ENCODE peak calls at places on chromosomes 2 and 18, in eight cellular contexts. Y is PC-3, D is NT2/D1, L is fibroblast of lung, B is HepG2, N is endodermal cell, I is adipocyte, Q is IMR-90. U is an unnamed sample.

GRCh38 chr2:231455222-231455621 is 9.1 kb downstream of the NCL start:
- DNase-seq in N (no peak), Y (no peak), L (no peak), B (no peak), I (no peak), D (no peak), Q (no peak), U (no peak)

GRCh38 chr2:219368690-219369108 is 19.0 kb downstream of the DNPEP start:
- DNase-seq in Q (peak), N (no peak), D (no peak), Y (peak), B (no peak), I (peak), L (peak), U (no peak)

GRCh38 chr2:182949052-182949451 is 82.6 kb upstream of the FRZB start:
- DNase-seq in I (no peak), N (no peak), B (no peak), D (no peak), Y (no peak), Q (no peak), L (no peak), U (no peak)

GRCh38 chr2:8984152-8984551 is 19.3 kb downstream of the MBOAT2 start:
- DNase-seq in L (peak), Q (no peak), N (no peak), D (no peak), Y (no peak), I (peak), B (no peak), U (no peak)

GRCh38 chr2:144550084-144550483 is 30.2 kb upstream of the ZEB2 start:
- DNase-seq in Q (no peak), L (no peak), D (no peak), I (no peak), B (no peak), Y (no peak), N (no peak), U (no peak)

GRCh38 chr2:69554981-69555380 is 88.6 kb downstream of the AAK1 start:
- DNase-seq in N (no peak), I (no peak), Y (no peak), B (no peak), Q (no peak), D (no peak), L (no peak), U (no peak)

GRCh38 chr2:74511104-74511989 is 2.9 kb upstream of the TLX2 start:
- DNase-seq in L (peak), I (peak), N (no peak), Q (peak), Y (peak), B (no peak), D (no peak), U (no peak)

GRCh38 chr18:61955644-61956043 is 62.8 kb upstream of the RNF152 start:
- DNase-seq in I (no peak), N (no peak), Y (no peak), B (no peak), D (no peak), Q (no peak), L (no peak), U (no peak)

GRCh38 chr2:48715042-48715899 is 40.3 kb downstream of the LHCGR start:
- DNase-seq in L (peak), Q (peak), B (no peak), N (no peak), I (peak), Y (no peak), D (no peak), U (no peak)

GRCh38 chr2:12047761-12048160 is 301.3 kb downstream of the LPIN1 start:
- DNase-seq in L (no peak), Q (no peak), D (no peak), B (no peak), Y (no peak), I (no peak), N (no peak), U (no peak)

GRCh38 chr2:12052771-12053170 is 306.3 kb downstream of the LPIN1 start:
- DNase-seq in Q (no peak), D (no peak), B (no peak), N (no peak), L (no peak), Y (peak), I (no peak), U (no peak)

GRCh38 chr2:12048551-12048950 is 302.1 kb downstream of the LPIN1 start:
- DNase-seq in Q (no peak), N (peak), Y (no peak), D (no peak), I (no peak), B (no peak), L (no peak), U (peak)

GRCh38 chr2:12051831-12052230 is 305.4 kb downstream of the LPIN1 start:
- DNase-seq in L (peak), I (peak), Y (peak), B (no peak), D (no peak), Q (peak), N (no peak), U (no peak)

DNA sequence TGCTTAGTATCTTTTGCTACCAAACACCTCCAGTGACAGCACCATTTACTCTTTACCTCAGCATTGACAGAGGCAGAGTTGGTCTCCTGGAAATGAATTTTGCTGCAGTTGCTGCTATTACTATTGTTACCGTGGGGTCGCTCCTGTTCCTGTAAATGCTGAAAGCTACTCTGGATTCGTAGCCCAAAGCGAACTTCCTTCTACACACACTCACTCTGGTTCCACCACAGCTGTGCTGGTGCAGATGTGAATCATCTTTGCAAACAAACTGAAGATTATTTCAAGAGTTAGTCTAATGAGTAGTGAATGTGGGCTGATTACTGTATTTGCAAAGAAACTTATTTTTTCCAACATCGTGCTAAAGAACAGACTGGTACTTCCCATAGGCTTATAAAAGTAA is 303.9 kb downstream of the LPIN1 start:
- DNase-seq in Y (peak), L (peak), D (no peak), Q (peak), N (no peak), B (peak), I (peak), U (no peak)
- H3K9ac ChIP-seq in Y (no peak), L (no peak), D (no peak), Q (no peak), N (no peak), B (no peak), I (no peak), U (no peak)

DNA sequence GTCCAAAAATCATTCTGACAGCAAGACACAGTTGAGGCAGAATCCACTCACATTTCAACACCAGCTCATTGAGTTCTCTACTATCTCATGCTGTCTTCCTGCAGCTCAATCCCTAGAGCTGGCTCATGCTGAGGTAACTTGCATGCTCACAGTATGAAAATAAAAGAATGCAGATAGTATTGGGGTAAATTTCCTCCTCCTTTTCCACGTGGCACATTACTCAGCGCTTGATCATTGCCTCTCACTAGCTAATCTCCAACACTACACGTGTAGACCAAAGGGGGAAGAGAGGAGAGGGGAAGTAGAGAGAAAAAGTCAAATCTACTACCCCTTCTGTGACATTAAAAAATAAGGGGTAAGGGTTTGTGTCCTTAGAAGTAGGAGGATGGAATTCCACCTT is 300.6 kb downstream of the AFF3 start:
- DNase-seq in B (no peak), Y (peak), D (no peak), N (no peak), L (peak), Q (peak), I (no peak), U (no peak)
- H3K9ac ChIP-seq in B (no peak), Y (no peak), D (no peak), N (no peak), L (no peak), Q (no peak), I (no peak), U (no peak)

GRCh38 chr2:164624296-164624695 is 3.0 kb upstream of the GRB14 start:
- DNase-seq in Y (no peak), N (no peak), Q (no peak), I (no peak), D (no peak), B (no peak), L (peak), U (no peak)
- H3K9ac ChIP-seq in Y (no peak), N (no peak), Q (no peak), I (no peak), D (no peak), B (no peak), L (no peak), U (no peak)

GRCh38 chr18:9333441-9334350 is 877 bp upstream of the TWSG1 start:
- DNase-seq in N (peak), B (no peak), D (peak), Y (no peak), L (no peak), Q (no peak), I (no peak), U (peak)
- H3K9ac ChIP-seq in N (peak), B (peak), D (peak), Y (peak), L (peak), Q (peak), I (peak), U (no peak)

GRCh38 chr18:49851624-49852023 is 38.3 kb upstream of the ACAA2 start:
- DNase-seq in B (no peak), Y (peak), Q (no peak), I (no peak), D (no peak), L (no peak), N (no peak), U (no peak)
- H3K9ac ChIP-seq in B (no peak), Y (no peak), Q (no peak), I (no peak), D (no peak), L (no peak), N (no peak), U (no peak)